ENCODE peak calls at places on chromosomes 16 and 17, in seven cellular contexts. Y, W, A, G, S, J and U are unnamed samples.

GRCh38 chr16:28538733-28539596 is at the start of gene NUPR1:
- DNase-seq in Y (peak), W (peak), A (peak), G (peak), S (no peak), J (peak), U (peak)

GRCh38 chr16:19860146-19861030 is 24.3 kb downstream of the GPRC5B start:
- DNase-seq in Y (no peak), W (no peak), A (no peak), G (peak), S (no peak), J (peak), U (no peak)

GRCh38 chr16:47503936-47504335 is 42.8 kb downstream of the PHKB start:
- DNase-seq in Y (no peak), W (peak), A (no peak), G (no peak), S (no peak), J (peak), U (no peak)

GRCh38 chr17:2990396-2990795 is 73.0 kb downstream of the OR1D5 start:
- DNase-seq in Y (no peak), W (no peak), A (no peak), G (no peak), S (no peak), J (no peak), U (no peak)

GRCh38 chr17:45370949-45371413 is 54.2 kb upstream of the MAP3K14 start:
- DNase-seq in Y (no peak), W (no peak), A (no peak), G (no peak), S (no peak), J (no peak), U (peak)

GRCh38 chr16:57191056-57191536 is 5.0 kb downstream of the RSPRY1 start:
- DNase-seq in Y (no peak), W (no peak), A (no peak), G (peak), S (no peak), J (no peak), U (peak)

GRCh38 chr17:1275962-1276736 is 3.3 kb upstream of the TRARG1 start:
- DNase-seq in Y (peak), W (peak), A (no peak), G (peak), S (no peak), J (peak), U (peak)

GRCh38 chr16:21162661-21163151 is 4.2 kb downstream of the LDAF1 start:
- DNase-seq in Y (no peak), W (peak), A (peak), G (peak), S (no peak), J (peak), U (no peak)

GRCh38 chr16:67426022-67426421 is 4.9 kb upstream of the HSD11B2 start:
- DNase-seq in Y (no peak), W (no peak), A (no peak), G (no peak), S (no peak), J (no peak), U (no peak)

GRCh38 chr16:9092282-9092962 is 978 bp downstream of the HAPSTR1 start:
- DNase-seq in Y (peak), W (peak), A (no peak), G (no peak), S (no peak), J (no peak), U (no peak)

GRCh38 chr17:75536401-75536800 is 10.9 kb downstream of the LLGL2 start:
- DNase-seq in Y (no peak), W (no peak), A (no peak), G (no peak), S (no peak), J (no peak), U (no peak)

GRCh38 chr17:2094891-2095535 is 40.1 kb downstream of the HIC1 start:
- DNase-seq in Y (peak), W (peak), A (no peak), G (peak), S (no peak), J (peak), U (peak)

GRCh38 chr17:68497885-68498319 is 14.3 kb upstream of the PRKAR1A start:
- DNase-seq in Y (peak), W (peak), A (no peak), G (no peak), S (no peak), J (no peak), U (no peak)